ENCODE peak calls at places on chromosomes 2 and 18, in seven cellular contexts. X is GM23248, S is HepG2, Z is SK-N-SH, C is neural progenitor cell, P is mesendoderm, L is DND-41. E is an unnamed sample. For H3K4me1, the result is how much of the 10 kb centered on the place peaks cover.

GRCh38 chr2:176158855-176159677 is 2.0 kb downstream of the HOXD3 start:
- DNase-seq in X (no peak), S (no peak), Z (peak), C (peak), P (peak), L (no peak), E (peak)

GRCh38 chr2:178844269-178844668 is 37.0 kb upstream of the TTN start:
- DNase-seq in X (no peak), S (no peak), Z (no peak), C (no peak), P (no peak), L (no peak), E (no peak)

GRCh38 chr18:7637269-7637668 is 70.2 kb downstream of the PTPRM start:
- DNase-seq in X (peak), S (peak), Z (no peak), C (no peak), P (no peak), L (no peak), E (no peak)

GRCh38 chr2:111946294-111947114 is 48.1 kb downstream of the MERTK start:
- DNase-seq in X (peak), S (peak), Z (no peak), C (no peak), P (peak), L (no peak), E (no peak)

GRCh38 chr2:223560704-223561435 is 41.3 kb downstream of the SCG2 start:
- DNase-seq in X (peak), S (no peak), Z (no peak), C (peak), P (peak), L (no peak), E (no peak)

GRCh38 chr2:135212757-135213156 is 160.7 kb downstream of the RAB3GAP1 start:
- DNase-seq in X (no peak), S (no peak), Z (no peak), C (peak), P (peak), L (no peak), E (no peak)

GRCh38 chr2:40430741-40431599 is 20.9 kb downstream of the SLC8A1 start:
- DNase-seq in X (no peak), S (no peak), Z (peak), C (no peak), P (no peak), L (no peak), E (no peak)

GRCh38 chr18:44708451-44709083 is 27.9 kb downstream of the SETBP1 start:
- DNase-seq in X (peak), S (no peak), Z (no peak), C (no peak), P (no peak), L (no peak), E (no peak)

GRCh38 chr2:129879614-129880180 is 99.8 kb upstream of the RAB6C start:
- DNase-seq in X (no peak), S (no peak), Z (no peak), C (no peak), P (no peak), L (no peak), E (peak)

GRCh38 chr2:129877289-129877741 is 102.2 kb upstream of the RAB6C start:
- DNase-seq in X (peak), S (no peak), Z (peak), C (peak), P (peak), L (peak), E (peak)

GRCh38 chr2:129880309-129880708 is 99.2 kb upstream of the RAB6C start:
- DNase-seq in X (no peak), S (no peak), Z (no peak), C (no peak), P (no peak), L (no peak), E (peak)

GRCh38 chr2:129877795-129878775 is 101.4 kb upstream of the RAB6C start:
- DNase-seq in X (peak), S (no peak), Z (no peak), C (no peak), P (peak), L (no peak), E (peak)

GRCh38 chr2:129876576-129876975 is 102.9 kb upstream of the RAB6C start:
- DNase-seq in X (no peak), S (no peak), Z (no peak), C (no peak), P (no peak), L (no peak), E (peak)
- H3K9ac ChIP-seq in X (no peak), S (no peak), Z (peak), C (no peak), P (no peak), L (no peak), E (no peak)

GRCh38 chr2:215723011-215723410 is 287.1 kb upstream of the FN1 start:
- DNase-seq in X (peak), S (no peak), Z (no peak), C (no peak), P (no peak), L (no peak), E (no peak)
- H3K27ac ChIP-seq in X (peak), S (no peak), Z (no peak), C (no peak), P (no peak), L (no peak), E (no peak)

GRCh38 chr2:27795868-27796277 is 24.4 kb downstream of the MRPL33 start:
- DNase-seq in X (peak), S (no peak), Z (no peak), C (no peak), P (no peak), L (no peak), E (no peak)
- H3K4me1 ChIP-seq in X (half or more), S (under half), Z (under half), C (under half), P (under half), L (under half), E (under half)

GRCh38 chr2:191757256-191757655 is 79.3 kb downstream of the NABP1 start:
- DNase-seq in X (no peak), S (no peak), Z (no peak), C (no peak), P (no peak), L (no peak), E (no peak)

GRCh38 chr2:191760655-191761054 is 82.7 kb downstream of the NABP1 start:
- DNase-seq in X (no peak), S (no peak), Z (no peak), C (no peak), P (no peak), L (no peak), E (no peak)

GRCh38 chr2:191758420-191759199 is 80.7 kb downstream of the NABP1 start:
- DNase-seq in X (peak), S (peak), Z (peak), C (peak), P (peak), L (peak), E (peak)

GRCh38 chr2:191759650-191760049 is 81.7 kb downstream of the NABP1 start:
- DNase-seq in X (no peak), S (no peak), Z (no peak), C (no peak), P (no peak), L (no peak), E (no peak)

DNA sequence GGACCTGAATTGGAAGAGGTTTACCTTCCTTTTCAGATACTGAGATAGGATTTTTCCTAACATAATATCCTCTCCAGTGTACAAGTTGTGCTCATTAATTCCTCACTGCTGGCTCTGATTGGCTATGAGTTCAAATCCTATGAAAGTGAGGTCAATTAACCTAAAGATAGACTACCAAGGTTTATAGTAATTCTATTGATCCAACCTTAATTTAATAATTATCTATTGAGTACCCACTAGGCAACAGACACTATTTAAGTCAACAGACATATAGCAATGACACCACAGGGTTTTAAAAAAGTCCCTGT is 81.2 kb downstream of the NABP1 start:
- DNase-seq in X (no peak), S (no peak), Z (no peak), C (no peak), P (no peak), L (no peak), E (no peak)
- H3K9ac ChIP-seq in X (no peak), S (no peak), Z (no peak), C (no peak), P (no peak), L (no peak), E (no peak)

DNA sequence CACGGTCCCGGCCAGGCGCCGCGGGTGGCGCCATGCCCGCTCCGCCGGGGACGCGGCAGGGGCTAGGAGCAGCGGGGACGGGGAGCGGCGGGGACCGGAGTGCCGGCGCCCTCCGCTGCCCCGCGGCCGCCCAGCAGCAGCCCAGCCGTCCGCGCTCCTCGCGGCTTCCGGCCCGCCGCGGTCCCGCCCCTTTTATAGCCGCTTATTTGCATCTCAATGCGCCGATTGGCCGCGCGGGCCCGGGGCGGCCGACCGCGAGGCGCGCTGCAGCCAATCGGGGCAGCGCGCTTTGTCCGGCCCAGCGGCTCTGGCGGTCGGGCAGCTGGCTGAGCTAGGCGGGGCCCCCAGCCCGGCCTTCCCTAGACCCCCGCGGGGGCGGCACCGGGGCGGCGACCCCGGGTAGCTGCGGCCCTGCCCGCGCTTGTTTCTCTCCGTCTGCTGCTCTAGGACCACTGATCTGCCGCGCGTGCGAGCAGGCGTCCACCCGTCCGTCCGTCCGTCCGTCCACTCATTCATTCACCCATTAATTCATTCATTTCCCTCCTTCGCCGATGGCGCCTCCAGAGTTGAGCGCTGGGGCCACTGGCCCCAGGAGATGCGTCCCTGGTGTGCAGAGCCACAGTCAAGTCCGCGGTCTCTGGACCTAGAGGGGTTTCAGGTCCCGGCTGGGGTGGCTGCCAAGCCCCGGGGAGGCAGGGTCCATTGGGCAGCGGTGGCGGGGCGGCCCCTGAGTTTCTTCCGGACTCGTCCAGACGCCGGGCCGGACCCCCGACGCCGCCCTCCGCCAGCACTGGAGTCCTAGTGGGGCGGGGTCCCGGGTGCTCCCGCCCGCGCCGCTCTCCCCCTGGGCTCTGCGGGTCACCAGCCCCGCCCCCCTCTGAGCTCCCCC is at the start of gene HES6:
- DNase-seq in X (peak), S (peak), Z (peak), C (peak), P (peak), L (peak), E (peak)
- H3K27ac ChIP-seq in X (no peak), S (peak), Z (no peak), C (no peak), P (peak), L (no peak), E (peak)

DNA sequence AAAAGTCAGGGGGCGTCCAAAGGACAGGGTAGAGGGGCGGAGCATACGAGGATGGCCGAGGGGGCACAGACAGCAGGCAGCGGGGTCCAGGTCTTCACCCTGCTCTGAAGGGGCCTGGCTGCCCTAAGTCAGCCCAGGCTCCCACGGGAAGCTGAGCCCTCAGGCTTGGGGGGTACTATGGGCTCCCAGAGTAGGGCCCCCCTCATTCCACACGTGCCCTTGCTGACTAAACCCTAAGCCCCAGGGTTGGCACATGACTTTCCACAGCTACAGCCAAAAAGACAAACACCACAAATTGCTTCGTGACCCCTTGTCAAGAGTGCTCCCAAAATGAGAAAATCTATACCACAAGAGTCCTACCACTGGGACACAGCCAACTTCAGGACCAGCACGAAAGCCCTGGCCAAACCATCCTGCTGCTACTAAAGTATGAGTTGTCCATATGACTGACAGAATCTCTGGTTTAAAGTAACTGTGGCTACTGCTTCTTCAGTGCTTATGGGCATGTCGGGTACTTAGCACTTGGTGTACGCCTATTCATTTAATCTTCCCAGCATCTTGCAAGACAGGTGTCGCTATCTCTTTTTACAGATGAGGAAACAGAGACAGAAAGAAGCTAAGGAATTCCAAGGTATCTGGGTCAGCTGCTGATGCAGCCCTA is 203.6 kb upstream of the ID2 start:
- DNase-seq in X (no peak), S (no peak), Z (no peak), C (no peak), P (peak), L (no peak), E (no peak)
- H3K4me1 ChIP-seq in X (under half), S (under half), Z (under half), C (under half), P (under half), L (under half), E (under half)

E was measured in endodermal cell.